ENCODE peak calls at places on chromosomes 13 and 19, in seven cellular contexts. One of them, this sample, is unnamed.

GRCh38 chr13:49304763-49305695 is 57.3 kb downstream of the CDADC1 start:
- DNase-seq in stomach: no peak
- DNase-seq in fibroblast of lung: no peak
- DNase-seq in H1: no peak
- DNase-seq in right lobe of liver: no peak
- DNase-seq in CD8-positive, alpha-beta T cell: no peak
- DNase-seq in cardiac muscle cell: no peak
- DNase-seq in this sample: no peak

GRCh38 chr13:21338651-21339278 is 120.3 kb downstream of the ZDHHC20 start:
- DNase-seq in right lobe of liver: no peak
- DNase-seq in fibroblast of lung: no peak
- DNase-seq in H1: no peak
- DNase-seq in stomach: no peak
- DNase-seq in cardiac muscle cell: no peak
- DNase-seq in CD8-positive, alpha-beta T cell: no peak
- DNase-seq in this sample: no peak

GRCh38 chr13:105969761-105970160 is 565.7 kb downstream of the EFNB2 start:
- DNase-seq in H1: no peak
- DNase-seq in right lobe of liver: no peak
- DNase-seq in cardiac muscle cell: no peak
- DNase-seq in stomach: no peak
- DNase-seq in fibroblast of lung: peak; percentile 56
- DNase-seq in CD8-positive, alpha-beta T cell: no peak
- DNase-seq in this sample: no peak

GRCh38 chr19:4258181-4258580 is 11.3 kb downstream of the YJU2 start:
- DNase-seq in fibroblast of lung: no peak
- DNase-seq in right lobe of liver: no peak
- DNase-seq in stomach: no peak
- DNase-seq in cardiac muscle cell: no peak
- DNase-seq in H1: no peak
- DNase-seq in CD8-positive, alpha-beta T cell: no peak
- DNase-seq in this sample: no peak

GRCh38 chr13:91664036-91664435 is 265.6 kb downstream of the GPC5 start:
- DNase-seq in cardiac muscle cell: no peak
- DNase-seq in right lobe of liver: no peak
- DNase-seq in CD8-positive, alpha-beta T cell: no peak
- DNase-seq in H1: no peak
- DNase-seq in stomach: no peak
- DNase-seq in fibroblast of lung: peak; percentile 7
- DNase-seq in this sample: no peak

GRCh38 chr19:41206926-41207750 is 11.9 kb upstream of the AXL start:
- DNase-seq in CD8-positive, alpha-beta T cell: no peak
- DNase-seq in fibroblast of lung: no peak
- DNase-seq in right lobe of liver: no peak
- DNase-seq in cardiac muscle cell: no peak
- DNase-seq in stomach: peak; percentile 34
- DNase-seq in H1: no peak
- DNase-seq in this sample: no peak

GRCh38 chr13:113537205-113537604 is 46.7 kb upstream of the DCUN1D2 start:
- DNase-seq in fibroblast of lung: no peak
- DNase-seq in right lobe of liver: no peak
- DNase-seq in stomach: no peak
- DNase-seq in CD8-positive, alpha-beta T cell: no peak
- DNase-seq in cardiac muscle cell: no peak
- DNase-seq in H1: no peak
- DNase-seq in this sample: no peak

GRCh38 chr13:36163809-36164308 is 32.7 kb upstream of the DCLK1 start:
- DNase-seq in fibroblast of lung: peak; percentile 96
- DNase-seq in stomach: peak; percentile 45
- DNase-seq in CD8-positive, alpha-beta T cell: no peak
- DNase-seq in right lobe of liver: no peak
- DNase-seq in cardiac muscle cell: peak; percentile 57
- DNase-seq in H1: no peak
- DNase-seq in this sample: no peak

GRCh38 chr13:98384739-98385138 is 192.2 kb downstream of the STK24 start:
- DNase-seq in cardiac muscle cell: no peak
- DNase-seq in H1: no peak
- DNase-seq in stomach: no peak
- DNase-seq in fibroblast of lung: peak; percentile 79
- DNase-seq in CD8-positive, alpha-beta T cell: no peak
- DNase-seq in right lobe of liver: no peak
- DNase-seq in this sample: no peak

GRCh38 chr19:57620673-57621348 is 6.8 kb downstream of the ZNF134 start:
- DNase-seq in CD8-positive, alpha-beta T cell: no peak
- DNase-seq in H1: no peak
- DNase-seq in right lobe of liver: no peak
- DNase-seq in stomach: no peak
- DNase-seq in fibroblast of lung: peak; percentile 21
- DNase-seq in cardiac muscle cell: no peak
- DNase-seq in this sample: no peak

GRCh38 chr19:47769534-47769933 is 9.0 kb upstream of the SELENOW start:
- DNase-seq in fibroblast of lung: no peak
- DNase-seq in right lobe of liver: no peak
- DNase-seq in cardiac muscle cell: no peak
- DNase-seq in H1: no peak
- DNase-seq in CD8-positive, alpha-beta T cell: no peak
- DNase-seq in stomach: no peak
- DNase-seq in this sample: no peak

GRCh38 chr19:55482967-55483671 is 1.9 kb upstream of the NAT14 start:
- DNase-seq in H1: no peak
- DNase-seq in fibroblast of lung: no peak
- DNase-seq in CD8-positive, alpha-beta T cell: no peak
- DNase-seq in cardiac muscle cell: no peak
- DNase-seq in stomach: no peak
- DNase-seq in right lobe of liver: no peak
- DNase-seq in this sample: no peak

DNA sequence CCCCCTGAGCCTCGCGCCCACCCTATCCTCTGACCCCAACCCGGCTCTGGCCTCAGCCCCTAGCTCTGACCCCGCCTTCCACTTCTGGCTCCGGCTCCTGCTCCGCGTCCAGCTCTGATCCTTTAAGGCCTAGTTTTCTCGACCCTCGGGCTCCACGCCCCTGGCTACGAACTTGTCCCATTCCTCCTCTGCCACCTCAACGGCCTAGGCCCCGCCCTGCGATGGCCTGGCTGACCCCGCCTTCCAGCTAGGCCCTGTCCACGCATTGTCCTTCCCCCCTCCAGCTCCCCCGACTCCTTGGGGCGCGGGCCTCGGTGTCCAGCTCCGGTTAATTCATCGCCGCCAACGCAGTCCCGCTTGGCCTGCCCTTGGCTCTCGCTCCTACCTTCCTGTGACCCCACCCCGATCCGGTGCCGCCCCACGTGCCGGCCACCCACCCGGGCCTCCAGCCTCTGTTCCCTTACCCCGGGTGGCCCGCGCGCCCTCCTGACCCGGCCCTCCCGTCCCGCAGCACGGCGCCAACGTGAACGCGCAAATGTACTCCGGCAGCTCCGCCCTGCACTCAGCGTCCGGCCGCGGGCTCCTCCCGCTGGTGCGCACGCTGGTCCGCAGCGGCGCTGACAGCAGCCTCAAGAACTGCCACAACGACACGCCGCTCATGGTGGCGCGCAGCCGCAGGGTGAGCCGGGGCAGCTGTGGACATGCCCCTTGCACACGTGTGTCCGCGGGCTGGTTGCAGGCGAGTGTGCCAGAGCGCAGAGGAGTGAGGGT is 9.4 kb downstream of the BCL3 start:
- DNase-seq in fibroblast of lung: peak; percentile 58
- DNase-seq in CD8-positive, alpha-beta T cell: no peak
- DNase-seq in H1: no peak
- DNase-seq in cardiac muscle cell: peak; percentile 90
- DNase-seq in right lobe of liver: peak; percentile 67
- DNase-seq in stomach: peak; percentile 61
- DNase-seq in this sample: no peak
- H3K27me3 ChIP-seq in fibroblast of lung: no peaks in the 10 kb centered on the region
- H3K27me3 ChIP-seq in CD8-positive, alpha-beta T cell: no peaks in the 10 kb centered on the region
- H3K27me3 ChIP-seq in H1: peaks cover 41% of the 10 kb centered on the region
- H3K27me3 ChIP-seq in cardiac muscle cell: peaks cover 3% of the 10 kb centered on the region
- H3K27me3 ChIP-seq in right lobe of liver: no peaks in the 10 kb centered on the region
- H3K27me3 ChIP-seq in stomach: no peaks in the 10 kb centered on the region
- H3K27me3 ChIP-seq in this sample: no peaks in the 10 kb centered on the region

DNA sequence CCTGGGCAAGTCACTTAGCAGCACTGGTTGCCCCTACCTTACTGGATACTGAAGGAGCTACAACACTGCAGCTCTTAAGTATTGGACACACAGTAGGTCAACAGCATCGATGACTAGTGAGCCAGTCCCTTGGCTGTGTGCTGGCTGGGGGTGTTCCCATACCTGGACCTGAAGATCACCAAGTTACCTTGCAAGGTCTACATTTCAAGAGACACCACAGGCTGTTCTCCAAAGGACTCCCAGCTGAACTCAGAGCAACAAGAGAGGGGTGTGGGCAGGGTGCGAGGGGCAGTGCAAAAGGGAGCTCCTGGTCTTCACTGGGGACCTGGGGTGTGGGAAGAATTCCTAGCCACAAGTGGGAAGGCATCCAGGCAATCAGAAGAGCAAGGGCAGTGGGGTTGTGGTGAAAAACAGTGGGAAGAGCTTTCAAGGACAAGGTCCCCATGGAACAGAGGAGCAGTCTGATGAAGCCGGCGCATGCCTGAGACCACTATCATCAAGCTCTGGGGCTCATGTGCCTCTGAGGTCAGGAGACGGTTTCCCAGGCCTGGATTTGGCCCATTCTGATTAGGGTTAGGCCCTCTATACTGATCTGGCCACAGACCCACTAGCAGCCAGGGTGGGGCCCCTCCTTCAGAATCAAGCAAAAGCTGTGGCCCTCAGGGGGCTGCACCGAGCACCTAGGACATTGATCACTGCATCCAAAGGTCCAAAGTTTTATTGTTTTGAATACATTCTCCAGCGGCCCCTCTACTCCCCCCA is 4.6 kb upstream of the GSK3A start:
- DNase-seq in stomach: no peak
- DNase-seq in right lobe of liver: no peak
- DNase-seq in fibroblast of lung: peak; percentile 26
- DNase-seq in CD8-positive, alpha-beta T cell: no peak
- DNase-seq in H1: no peak
- DNase-seq in cardiac muscle cell: no peak
- DNase-seq in this sample: no peak
- H3K4me1 ChIP-seq in stomach: peaks cover 47% of the 10 kb centered on the region
- H3K4me1 ChIP-seq in right lobe of liver: no peaks in the 10 kb centered on the region
- H3K4me1 ChIP-seq in fibroblast of lung: peaks cover 30% of the 10 kb centered on the region
- H3K4me1 ChIP-seq in CD8-positive, alpha-beta T cell: peaks cover 39% of the 10 kb centered on the region
- H3K4me1 ChIP-seq in H1: peaks cover 26% of the 10 kb centered on the region
- H3K4me1 ChIP-seq in cardiac muscle cell: peaks cover 21% of the 10 kb centered on the region
- H3K4me1 ChIP-seq in this sample: peaks cover 33% of the 10 kb centered on the region

DNA sequence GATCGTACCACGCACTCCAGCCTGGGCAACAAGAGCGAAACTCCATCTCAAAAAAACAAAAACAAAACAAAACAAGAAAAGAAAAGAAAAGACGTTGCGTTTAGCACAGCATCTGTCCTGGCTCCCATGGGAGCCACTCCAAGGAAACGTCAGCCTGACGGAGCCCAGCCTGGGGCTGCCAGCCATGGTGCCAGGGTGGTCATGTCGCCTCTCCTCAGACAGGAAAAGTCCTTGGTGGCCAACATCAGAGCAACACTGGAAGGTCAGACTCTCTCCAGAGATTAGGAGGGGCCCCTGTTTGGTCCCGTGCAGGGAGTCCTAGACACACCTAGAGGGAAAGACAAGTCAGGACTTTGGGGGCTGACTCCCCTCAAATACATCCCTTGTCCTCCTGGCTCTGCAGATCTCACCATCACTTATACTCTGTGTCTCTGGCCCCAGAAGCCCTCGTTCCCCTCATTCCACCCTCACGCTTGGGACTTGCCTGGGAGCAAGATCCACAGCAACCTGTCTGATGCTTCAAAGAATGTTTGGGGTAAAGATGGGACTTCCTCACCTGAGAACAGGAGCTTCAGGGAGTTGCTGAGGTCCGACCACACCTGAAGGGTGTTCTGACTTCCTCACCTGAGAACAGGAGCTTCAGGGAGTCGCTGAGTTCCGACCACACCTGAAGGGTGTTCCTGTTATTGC is 9.3 kb downstream of the LILRA4 start:
- DNase-seq in fibroblast of lung: no peak
- DNase-seq in right lobe of liver: no peak
- DNase-seq in stomach: no peak
- DNase-seq in cardiac muscle cell: no peak
- DNase-seq in H1: no peak
- DNase-seq in CD8-positive, alpha-beta T cell: no peak
- DNase-seq in this sample: no peak
- H3K27me3 ChIP-seq in fibroblast of lung: no peaks in the 10 kb centered on the region
- H3K27me3 ChIP-seq in right lobe of liver: no peaks in the 10 kb centered on the region
- H3K27me3 ChIP-seq in stomach: peaks cover 17% of the 10 kb centered on the region
- H3K27me3 ChIP-seq in cardiac muscle cell: no peaks in the 10 kb centered on the region
- H3K27me3 ChIP-seq in H1: no peaks in the 10 kb centered on the region
- H3K27me3 ChIP-seq in CD8-positive, alpha-beta T cell: no peaks in the 10 kb centered on the region
- H3K27me3 ChIP-seq in this sample: no peaks in the 10 kb centered on the region

GRCh38 chr19:390386-391198 is 18.4 kb downstream of the C2CD4C start:
- DNase-seq in stomach: no peak
- DNase-seq in fibroblast of lung: no peak
- DNase-seq in CD8-positive, alpha-beta T cell: no peak
- DNase-seq in H1: no peak
- DNase-seq in right lobe of liver: no peak
- DNase-seq in cardiac muscle cell: no peak
- DNase-seq in this sample: no peak

GRCh38 chr19:389935-390289 is 19.0 kb downstream of the C2CD4C start:
- DNase-seq in fibroblast of lung: no peak
- DNase-seq in right lobe of liver: no peak
- DNase-seq in cardiac muscle cell: no peak
- DNase-seq in CD8-positive, alpha-beta T cell: no peak
- DNase-seq in stomach: no peak
- DNase-seq in H1: no peak
- DNase-seq in this sample: no peak

GRCh38 chr19:388691-389090 is 20.3 kb downstream of the C2CD4C start:
- DNase-seq in fibroblast of lung: no peak
- DNase-seq in H1: no peak
- DNase-seq in right lobe of liver: no peak
- DNase-seq in CD8-positive, alpha-beta T cell: no peak
- DNase-seq in cardiac muscle cell: no peak
- DNase-seq in stomach: no peak
- DNase-seq in this sample: no peak

GRCh38 chr19:387777-388176 is 21.2 kb downstream of the C2CD4C start:
- DNase-seq in fibroblast of lung: no peak
- DNase-seq in cardiac muscle cell: no peak
- DNase-seq in right lobe of liver: no peak
- DNase-seq in H1: no peak
- DNase-seq in stomach: no peak
- DNase-seq in CD8-positive, alpha-beta T cell: no peak
- DNase-seq in this sample: no peak

DNA sequence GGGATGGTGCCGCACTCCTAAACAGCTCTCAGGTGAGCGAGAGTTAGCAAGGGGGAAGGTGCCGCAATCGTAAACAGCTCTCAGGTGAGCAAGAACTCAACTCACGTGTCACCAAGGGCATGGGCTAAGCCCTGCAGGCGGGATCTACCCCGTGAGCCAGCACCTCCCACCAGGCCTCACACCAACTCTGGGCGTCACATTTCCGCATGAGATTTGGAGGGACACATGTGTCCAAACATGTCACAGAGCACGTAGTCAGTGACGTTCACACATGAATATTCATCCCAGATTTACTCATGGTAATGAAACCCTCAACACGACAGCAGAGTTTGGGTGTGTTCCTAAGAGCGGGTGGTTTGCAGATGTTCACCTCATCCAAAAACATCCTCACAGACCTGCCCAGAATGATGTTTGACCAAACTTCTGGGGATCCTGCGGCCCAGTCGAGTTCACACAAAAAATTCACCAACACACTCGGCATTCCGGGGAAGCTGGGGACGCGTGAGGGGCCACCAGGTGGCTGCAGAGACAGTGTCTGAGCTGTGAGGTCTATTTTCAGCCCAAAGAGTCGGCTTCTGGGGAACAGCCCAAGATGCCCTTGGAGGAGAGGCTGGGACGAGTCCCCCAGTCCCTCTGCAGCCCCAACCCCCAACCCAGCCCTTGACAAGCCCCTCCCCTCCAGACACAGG is 19.6 kb downstream of the C2CD4C start:
- DNase-seq in cardiac muscle cell: peak; percentile 30
- DNase-seq in right lobe of liver: no peak
- DNase-seq in CD8-positive, alpha-beta T cell: no peak
- DNase-seq in fibroblast of lung: no peak
- DNase-seq in H1: no peak
- DNase-seq in stomach: no peak
- DNase-seq in this sample: no peak
- H3K4me1 ChIP-seq in cardiac muscle cell: peaks cover 5% of the 10 kb centered on the region
- H3K4me1 ChIP-seq in right lobe of liver: no peaks in the 10 kb centered on the region
- H3K4me1 ChIP-seq in CD8-positive, alpha-beta T cell: no peaks in the 10 kb centered on the region
- H3K4me1 ChIP-seq in fibroblast of lung: no peaks in the 10 kb centered on the region
- H3K4me1 ChIP-seq in H1: peaks cover 6% of the 10 kb centered on the region
- H3K4me1 ChIP-seq in stomach: no peaks in the 10 kb centered on the region
- H3K4me1 ChIP-seq in this sample: no peaks in the 10 kb centered on the region